ENCODE peak calls at places on chromosomes 12 and 14, in four cellular contexts. One of them, this sample, is unnamed.

GRCh38 chr12:76284816-76285750 is 63.1 kb downstream of the BBS10 start:
- DNase-seq in SK-N-SH: no peak
- DNase-seq in GM23248: peak; percentile 43
- DNase-seq in neural progenitor cell: no peak
- DNase-seq in this sample: peak; percentile 14

GRCh38 chr14:79706382-79706781 is 504.9 kb downstream of the DIO2 start:
- DNase-seq in SK-N-SH: no peak
- DNase-seq in GM23248: no peak
- DNase-seq in neural progenitor cell: no peak
- DNase-seq in this sample: no peak

GRCh38 chr12:76927170-76927784 is 48.5 kb upstream of the CSRP2 start:
- DNase-seq in SK-N-SH: peak; percentile 49
- DNase-seq in GM23248: peak; percentile 64
- DNase-seq in neural progenitor cell: peak; percentile 75
- DNase-seq in this sample: peak; percentile 70

GRCh38 chr14:79809849-79810612 is 401.3 kb downstream of the DIO2 start:
- DNase-seq in SK-N-SH: no peak
- DNase-seq in GM23248: peak; percentile 1
- DNase-seq in neural progenitor cell: peak; percentile 52
- DNase-seq in this sample: peak; percentile 64

GRCh38 chr12:54430471-54431075 is 11.5 kb upstream of the ITGA5 start:
- DNase-seq in SK-N-SH: no peak
- DNase-seq in GM23248: no peak
- DNase-seq in neural progenitor cell: no peak
- DNase-seq in this sample: no peak

GRCh38 chr12:122265433-122265832 is 861 bp downstream of the VPS33A start:
- DNase-seq in SK-N-SH: no peak
- DNase-seq in GM23248: peak; percentile 12
- DNase-seq in neural progenitor cell: peak; percentile 13
- DNase-seq in this sample: no peak

GRCh38 chr14:64725360-64725815 is 21.2 kb downstream of the PLEKHG3 start:
- DNase-seq in SK-N-SH: no peak
- DNase-seq in GM23248: no peak
- DNase-seq in neural progenitor cell: peak; percentile 75
- DNase-seq in this sample: no peak

GRCh38 chr12:103268831-103269514 is 226.8 kb downstream of the C12orf42 start:
- DNase-seq in SK-N-SH: no peak
- DNase-seq in GM23248: no peak
- DNase-seq in neural progenitor cell: no peak
- DNase-seq in this sample: no peak

GRCh38 chr12:46888568-46888967 is 62.8 kb upstream of the SLC38A4 start:
- DNase-seq in SK-N-SH: no peak
- DNase-seq in GM23248: no peak
- DNase-seq in neural progenitor cell: no peak
- DNase-seq in this sample: no peak

GRCh38 chr12:130560321-130560720 is 155.8 kb downstream of the RIMBP2 start:
- DNase-seq in SK-N-SH: no peak
- DNase-seq in GM23248: no peak
- DNase-seq in neural progenitor cell: no peak
- DNase-seq in this sample: no peak

GRCh38 chr14:64541971-64542838 is 1.7 kb downstream of the HSPA2 start:
- DNase-seq in SK-N-SH: no peak
- DNase-seq in GM23248: peak; percentile 18
- DNase-seq in neural progenitor cell: no peak
- DNase-seq in this sample: no peak

GRCh38 chr12:7175493-7175892 is 14.0 kb upstream of the PEX5 start:
- DNase-seq in SK-N-SH: no peak
- DNase-seq in GM23248: peak; percentile 72
- DNase-seq in neural progenitor cell: no peak
- DNase-seq in this sample: peak; percentile 17

GRCh38 chr14:58639842-58640484 is 2.2 kb downstream of the DACT1 start:
- DNase-seq in SK-N-SH: peak; percentile 78
- DNase-seq in GM23248: peak; percentile 89
- DNase-seq in neural progenitor cell: peak; percentile 68
- DNase-seq in this sample: peak; percentile 96

GRCh38 chr14:85010186-85010585 is 519.8 kb upstream of the FLRT2 start:
- DNase-seq in SK-N-SH: no peak
- DNase-seq in GM23248: no peak
- DNase-seq in neural progenitor cell: no peak
- DNase-seq in this sample: no peak

GRCh38 chr12:118307069-118307954 is 65.4 kb downstream of the TAOK3 start:
- DNase-seq in SK-N-SH: no peak
- DNase-seq in GM23248: peak; percentile 95
- DNase-seq in neural progenitor cell: no peak
- DNase-seq in this sample: peak; percentile 92

GRCh38 chr12:118312578-118312977 is 60.1 kb downstream of the TAOK3 start:
- DNase-seq in SK-N-SH: no peak
- DNase-seq in GM23248: peak; percentile 18
- DNase-seq in neural progenitor cell: no peak
- DNase-seq in this sample: peak; percentile 52

GRCh38 chr12:118310320-118310719 is 62.4 kb downstream of the TAOK3 start:
- DNase-seq in SK-N-SH: no peak
- DNase-seq in GM23248: no peak
- DNase-seq in neural progenitor cell: no peak
- DNase-seq in this sample: no peak

GRCh38 chr12:118315821-118316220 is 56.9 kb downstream of the TAOK3 start:
- DNase-seq in SK-N-SH: no peak
- DNase-seq in GM23248: peak; percentile 36
- DNase-seq in neural progenitor cell: no peak
- DNase-seq in this sample: no peak

GRCh38 chr12:118311666-118312065 is 61.0 kb downstream of the TAOK3 start:
- DNase-seq in SK-N-SH: no peak
- DNase-seq in GM23248: no peak
- DNase-seq in neural progenitor cell: no peak
- DNase-seq in this sample: no peak
- H2AFZ ChIP-seq in SK-N-SH: no peak overlapping the region
- H2AFZ ChIP-seq in GM23248: peak overlapping the region; percentile 28
- H2AFZ ChIP-seq in neural progenitor cell: no peak overlapping the region
- H2AFZ ChIP-seq in this sample: no peak overlapping the region

DNA sequence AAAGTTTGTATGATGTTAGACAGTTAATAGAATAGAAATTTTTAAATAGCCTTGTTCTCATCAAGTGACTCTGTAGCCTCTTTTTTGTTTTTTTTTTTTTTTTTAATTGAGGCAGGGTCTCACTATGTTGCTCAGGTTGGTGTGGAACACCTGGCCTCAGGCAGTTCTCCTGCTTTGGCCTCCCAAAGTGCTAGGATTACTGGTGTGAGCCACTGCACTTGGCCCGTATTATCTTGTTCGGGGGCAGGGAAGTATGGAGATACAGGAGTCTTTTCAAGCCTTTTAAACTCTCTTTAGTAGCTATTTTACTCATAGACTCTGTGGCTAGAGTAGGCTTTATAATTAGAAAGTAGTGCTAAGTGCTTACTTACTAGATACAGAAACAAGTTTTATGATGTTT is 31.1 kb downstream of the FBXO34 start:
- DNase-seq in SK-N-SH: no peak
- DNase-seq in GM23248: no peak
- DNase-seq in neural progenitor cell: no peak
- DNase-seq in this sample: no peak
- H3K4me1 ChIP-seq in SK-N-SH: peaks cover 20% of the 10 kb centered on the region
- H3K4me1 ChIP-seq in GM23248: peaks cover 7% of the 10 kb centered on the region
- H3K4me1 ChIP-seq in neural progenitor cell: peaks cover 14% of the 10 kb centered on the region
- H3K4me1 ChIP-seq in this sample: peaks cover 10% of the 10 kb centered on the region

DNA sequence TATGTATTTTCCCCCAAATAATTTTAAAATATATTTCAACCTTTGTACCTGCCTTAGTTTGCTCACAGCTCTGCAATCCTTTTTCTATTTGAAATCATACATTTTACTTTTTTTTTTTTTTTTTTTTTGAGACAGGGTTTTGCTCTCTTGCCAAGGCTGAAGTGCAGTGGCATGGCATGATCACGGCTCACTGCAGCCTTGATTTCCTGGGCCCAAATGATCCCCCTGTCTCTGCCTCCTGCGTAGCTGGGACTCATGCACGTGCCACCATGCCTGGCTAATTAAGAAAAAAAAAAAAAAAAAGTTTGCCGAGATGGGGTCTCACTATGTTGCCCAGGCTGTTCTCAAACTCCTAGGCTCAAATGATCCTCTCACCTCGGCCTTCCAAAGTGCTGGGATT is 1.3 kb upstream of the SYCP3 start:
- DNase-seq in SK-N-SH: no peak
- DNase-seq in GM23248: no peak
- DNase-seq in neural progenitor cell: no peak
- DNase-seq in this sample: no peak
- H3F3A ChIP-seq in SK-N-SH: peaks cover 5% of the 10 kb centered on the region
- H3F3A ChIP-seq in GM23248: no peaks in the 10 kb centered on the region
- H3F3A ChIP-seq in neural progenitor cell: no peaks in the 10 kb centered on the region
- H3F3A ChIP-seq in this sample: no peaks in the 10 kb centered on the region

DNA sequence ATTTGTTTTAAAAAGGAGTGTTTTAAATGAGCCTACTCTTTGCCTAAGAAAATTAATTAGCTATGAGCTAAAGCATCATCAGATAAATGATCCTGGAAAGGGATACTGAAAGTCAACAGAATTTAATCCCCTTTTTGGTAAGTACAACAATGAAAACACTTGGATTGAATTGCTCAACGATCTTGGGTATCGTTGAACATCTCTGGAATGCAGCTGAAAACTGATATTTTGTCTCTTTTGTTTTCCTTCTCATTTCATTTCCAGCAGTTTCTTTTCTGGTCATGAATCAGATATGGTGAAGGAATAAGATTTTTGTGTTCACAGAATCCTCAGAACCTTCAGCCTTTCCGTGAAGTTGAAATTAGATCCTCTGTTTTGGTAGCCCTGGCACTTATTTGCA is 771.2 kb downstream of the FSCB start:
- DNase-seq in SK-N-SH: no peak
- DNase-seq in GM23248: no peak
- DNase-seq in neural progenitor cell: no peak
- DNase-seq in this sample: no peak
- H2AFZ ChIP-seq in SK-N-SH: no peak overlapping the region
- H2AFZ ChIP-seq in GM23248: no peak overlapping the region
- H2AFZ ChIP-seq in neural progenitor cell: no peak overlapping the region
- H2AFZ ChIP-seq in this sample: no peak overlapping the region

GRCh38 chr12:12236896-12237295 is 29.9 kb downstream of the LRP6 start:
- DNase-seq in SK-N-SH: no peak
- DNase-seq in GM23248: no peak
- DNase-seq in neural progenitor cell: peak; percentile 47
- DNase-seq in this sample: no peak
- H3K4me1 ChIP-seq in SK-N-SH: peaks cover 14% of the 10 kb centered on the region
- H3K4me1 ChIP-seq in GM23248: no peaks in the 10 kb centered on the region
- H3K4me1 ChIP-seq in neural progenitor cell: peaks cover 47% of the 10 kb centered on the region
- H3K4me1 ChIP-seq in this sample: no peaks in the 10 kb centered on the region

This sample was measured in PC-3.